ENCODE peak calls at places on chromosomes 6 and 20, in nine cellular contexts. B, T, G, L, A, U, X, D and J are unnamed samples.

GRCh38 chr20:15496501-15497039 is 1076.7 kb downstream of the KIF16B start:
- DNase-seq in B (no peak), T (no peak), G (no peak), L (no peak), A (no peak), U (no peak), X (no peak), D (no peak), J (no peak)

GRCh38 chr20:63735859-63736718 is at the start of gene LIME1:
- DNase-seq in B (no peak), T (peak; percentile 45), G (peak; percentile 88), L (peak; percentile 53), A (peak; percentile 92), U (peak; percentile 84), X (no peak), D (no peak), J (no peak)

GRCh38 chr20:16801919-16802651 is 53.9 kb downstream of the OTOR start:
- DNase-seq in B (peak; percentile 60), T (peak; percentile 71), G (peak; percentile 70), L (no peak), A (no peak), U (peak; percentile 14), X (peak; percentile 76), D (peak; percentile 22), J (peak; percentile 61)

GRCh38 chr6:46421939-46422338 is 69.3 kb downstream of the RCAN2 start:
- DNase-seq in B (no peak), T (no peak), G (no peak), L (no peak), A (no peak), U (no peak), X (no peak), D (no peak), J (no peak)

GRCh38 chr6:1856381-1856780 is 246.7 kb downstream of the FOXC1 start:
- DNase-seq in B (peak; percentile 2), T (no peak), G (peak; percentile 83), L (no peak), A (no peak), U (no peak), X (peak; percentile 54), D (no peak), J (peak; percentile 73)

GRCh38 chr6:166417285-166417691 is 34.5 kb upstream of the MPC1 start:
- DNase-seq in B (no peak), T (no peak), G (no peak), L (peak; percentile 26), A (no peak), U (peak; percentile 77), X (no peak), D (no peak), J (no peak)

GRCh38 chr6:107264357-107264831 is 149.1 kb upstream of the BEND3 start:
- DNase-seq in B (peak; percentile 83), T (no peak), G (no peak), L (no peak), A (no peak), U (no peak), X (no peak), D (no peak), J (peak; percentile 69)

GRCh38 chr6:108748063-108748462 is 100.2 kb upstream of the ARMC2 start:
- DNase-seq in B (peak; percentile 75), T (no peak), G (no peak), L (no peak), A (no peak), U (no peak), X (no peak), D (no peak), J (no peak)

GRCh38 chr6:63740709-63741108 is 105.1 kb downstream of the PHF3 start:
- DNase-seq in B (peak; percentile 74), T (no peak), G (no peak), L (no peak), A (no peak), U (no peak), X (no peak), D (no peak), J (peak; percentile 90)

GRCh38 chr6:88211446-88211845 is 45.3 kb upstream of the CNR1 start:
- DNase-seq in B (no peak), T (no peak), G (no peak), L (no peak), A (no peak), U (no peak), X (no peak), D (no peak), J (no peak)